ENCODE peak calls at places on chromosome 10, in four cellular contexts. P is SK-N-SH, Q is H1, F is GM12878. C is an unnamed sample.

GRCh38 chr10:61541960-61542359 is 88.8 kb upstream of the TMEM26 start:
- DNase-seq in P (no peak), Q (no peak), F (peak), C (no peak)

GRCh38 chr10:63723320-63723719 is 202.1 kb downstream of the REEP3 start:
- DNase-seq in P (no peak), Q (no peak), F (no peak), C (no peak)

GRCh38 chr10:128631801-128632241 is 505.6 kb upstream of the MKI67 start:
- DNase-seq in P (peak), Q (no peak), F (no peak), C (peak)

GRCh38 chr10:44725404-44725803 is 185.7 kb upstream of the TMEM72 start:
- DNase-seq in P (no peak), Q (no peak), F (no peak), C (no peak)

GRCh38 chr10:72257051-72257892 is 16.5 kb upstream of the DDIT4 start:
- DNase-seq in P (no peak), Q (no peak), F (peak), C (no peak)

GRCh38 chr10:79149662-79150443 is 81.1 kb downstream of the ZMIZ1 start:
- DNase-seq in P (peak), Q (no peak), F (no peak), C (no peak)

GRCh38 chr10:43186150-43186549 is 47.9 kb downstream of the CSGALNACT2 start:
- DNase-seq in P (no peak), Q (no peak), F (no peak), C (no peak)

GRCh38 chr10:15898046-15898445 is 37.7 kb upstream of the MINDY3 start:
- DNase-seq in P (peak), Q (no peak), F (no peak), C (no peak)

GRCh38 chr10:110659558-110659957 is 15.4 kb downstream of the RBM20 start:
- DNase-seq in P (no peak), Q (no peak), F (no peak), C (no peak)

GRCh38 chr10:6542999-6543430 is 37.1 kb downstream of the PRKCQ start:
- DNase-seq in P (no peak), Q (no peak), F (no peak), C (peak)

GRCh38 chr10:6537704-6538103 is 42.4 kb downstream of the PRKCQ start:
- DNase-seq in P (no peak), Q (no peak), F (no peak), C (no peak)

DNA sequence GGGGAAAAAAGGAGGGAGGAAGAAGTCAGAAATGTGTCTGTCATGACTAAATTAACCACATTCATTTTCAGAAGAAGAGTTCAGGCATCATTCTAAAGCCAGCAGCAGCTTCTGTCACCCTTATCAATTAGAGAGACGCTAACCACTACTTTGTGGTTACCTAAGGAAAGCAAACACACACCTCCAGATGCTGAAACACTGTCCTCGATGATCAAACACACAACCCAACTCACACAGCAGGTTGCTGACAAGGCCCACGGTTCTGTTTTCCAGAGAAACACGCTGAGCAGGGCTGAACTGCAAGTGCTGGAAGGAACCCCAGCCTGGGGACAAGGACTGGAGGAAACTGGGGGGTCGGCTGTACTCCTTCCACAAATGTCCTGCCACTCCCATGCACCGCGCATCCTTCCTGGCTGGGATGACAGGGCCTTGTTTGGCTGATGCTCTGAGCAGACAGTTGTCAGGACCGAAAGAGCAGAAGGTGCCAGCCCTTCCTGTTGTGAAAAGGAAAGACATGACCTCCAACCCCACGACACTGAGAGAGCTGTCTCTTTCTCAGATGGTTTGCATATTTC is 36.6 kb downstream of the PRKCQ start:
- DNase-seq in P (no peak), Q (no peak), F (no peak), C (no peak)
- TF ChIP-seq TCF12 in P (no peak), Q (no peak), F (no peak), C (no peak)

DNA sequence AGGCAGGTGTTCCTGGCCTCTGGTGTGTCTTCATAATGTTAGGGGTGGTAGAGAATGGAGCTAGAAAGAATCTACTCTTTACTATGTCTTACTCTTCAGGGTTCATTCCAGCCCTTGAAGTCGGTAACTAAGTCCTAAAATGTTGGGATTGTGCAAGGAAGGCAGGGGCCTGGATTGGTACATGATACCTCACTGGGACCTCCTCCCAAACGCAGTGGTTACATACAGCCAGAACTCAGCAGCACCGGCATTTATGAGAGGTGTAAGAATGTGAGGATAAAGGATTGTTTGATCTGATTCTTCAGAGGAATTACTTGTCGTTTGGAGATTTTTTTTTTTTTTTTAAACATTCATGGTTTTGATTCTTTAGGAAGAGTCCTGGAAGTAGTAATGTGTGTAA is 6.9 kb downstream of the COMTD1 start:
- DNase-seq in P (no peak), Q (no peak), F (no peak), C (no peak)
- TF ChIP-seq RFX5 in P (no peak), Q (no peak), F (no peak), C (no peak)

DNA sequence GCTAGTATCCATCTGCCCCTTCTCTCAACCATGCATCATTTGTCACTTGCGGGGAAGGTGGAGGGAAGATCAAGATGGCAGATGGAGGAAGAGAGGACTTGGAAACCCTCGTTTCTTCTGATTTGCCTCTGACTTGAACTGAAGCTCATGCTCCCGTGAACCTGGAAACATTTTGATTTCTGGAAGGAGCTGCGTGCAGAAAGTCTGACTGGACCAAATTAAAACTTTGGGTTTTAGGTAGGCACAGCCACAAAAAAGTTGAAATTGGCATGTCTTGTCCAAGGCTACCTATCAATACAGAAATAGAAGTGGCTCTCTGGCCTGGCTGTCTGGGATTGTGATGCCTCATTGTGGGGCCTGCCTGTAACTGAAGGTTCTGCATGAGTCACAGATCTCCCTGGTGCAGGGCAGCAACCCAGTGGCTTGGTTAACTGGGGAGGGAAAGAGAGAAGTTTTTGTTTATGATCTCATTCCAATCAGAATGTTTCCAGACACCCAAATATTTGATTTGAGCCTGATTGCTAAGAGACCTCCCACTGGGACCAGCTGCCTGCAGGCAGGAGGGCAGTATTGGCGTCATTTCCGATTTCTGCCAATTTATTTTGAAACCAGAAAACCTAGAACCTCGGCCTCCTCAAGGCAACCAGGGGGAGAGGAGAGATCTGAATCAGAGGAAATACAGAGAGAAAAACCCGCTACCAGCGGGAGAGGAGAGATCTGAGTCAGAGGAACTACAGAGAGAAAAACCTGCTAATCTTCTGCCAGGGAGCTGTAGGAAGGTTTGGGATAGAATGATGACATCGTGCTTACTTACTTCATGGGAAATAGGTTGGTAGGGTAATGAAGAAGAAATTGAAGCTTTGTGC is 363.6 kb downstream of the ANKRD30A start:
- DNase-seq in P (no peak), Q (no peak), F (no peak), C (peak)
- TF ChIP-seq TCF12 in P (peak), Q (no peak), F (no peak), C (no peak)

DNA sequence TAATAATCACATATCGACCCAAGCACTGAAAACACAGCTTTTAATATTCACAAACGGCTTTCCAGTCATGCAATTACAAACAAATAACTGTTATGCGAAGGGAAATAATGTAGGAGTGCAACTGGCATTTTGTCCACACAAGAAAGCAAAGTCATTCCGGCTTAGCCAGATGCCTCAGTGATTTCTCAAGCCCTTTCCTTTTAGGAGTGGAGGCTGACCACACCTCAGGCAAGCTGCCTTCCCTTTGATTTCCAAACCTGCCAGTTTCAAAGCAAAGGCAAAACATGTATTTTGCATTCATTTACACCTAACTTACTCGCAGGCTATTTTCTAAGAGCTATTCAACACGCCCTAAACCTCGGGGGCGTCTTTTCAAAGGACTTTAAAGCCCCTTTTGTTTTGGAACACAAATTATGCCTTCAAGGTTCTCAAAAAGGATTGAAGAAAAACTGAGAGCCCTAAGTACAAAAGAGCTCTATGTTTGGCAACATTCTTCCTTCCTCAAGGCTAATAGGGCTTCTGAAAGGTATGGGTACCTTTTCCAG is 109.6 kb downstream of the CPXM2 start:
- DNase-seq in P (no peak), Q (no peak), F (no peak), C (no peak)
- TF ChIP-seq RFX5 in P (no peak), Q (no peak), F (no peak), C (no peak)

GRCh38 chr10:17368708-17369272 is 85.6 kb downstream of the ST8SIA6 start:
- DNase-seq in P (no peak), Q (no peak), F (no peak), C (no peak)
- TF ChIP-seq TCF12 in P (no peak), Q (no peak), F (no peak), C (no peak)